ENCODE peak calls at places on chromosome 18, in nine cellular contexts. W is mesothelial cell of epicardium; T is Calu3; D is T-helper 2 cell; N is stimulated activated CD8-positive, alpha-beta memory T cell treated with anti-CD3 and anti-CD28 coated beads, Interleukin-15, amount 100 ng/mL, for 24 hours; G is AG08396; K is NCI-H774; O is activated CD8-positive, alpha-beta memory T cell treated with anti-CD3 and anti-CD28 coated beads, Interleukin-2, amount 50 U/mL, for 48 hours; F is amniotic stem cell. V is an unnamed sample.

GRCh38 chr18:74082476-74083070 is 65.1 kb downstream of the FBXO15 start:
- DNase-seq in W (peak; percentile 51), T (peak; percentile 81), D (no peak), N (no peak), G (peak; percentile 89), K (peak; percentile 53), O (peak; percentile 77), F (peak; percentile 0), V (peak; percentile 59)

GRCh38 chr18:1968801-1969498 is 602.4 kb downstream of the METTL4 start:
- DNase-seq in W (no peak), T (no peak), D (no peak), N (no peak), G (no peak), K (no peak), O (no peak), F (no peak), V (no peak)

GRCh38 chr18:53147472-53147871 is 807.5 kb downstream of the DCC start:
- DNase-seq in W (no peak), T (no peak), D (no peak), N (no peak), G (no peak), K (no peak), O (no peak), F (no peak), V (no peak)

GRCh38 chr18:79955302-79956075 is 4.0 kb upstream of the SLC66A2 start:
- DNase-seq in W (no peak), T (no peak), D (no peak), N (no peak), G (no peak), K (no peak), O (peak; percentile 50), F (no peak), V (no peak)

GRCh38 chr18:12606592-12607315 is 51.2 kb downstream of the SPIRE1 start:
- DNase-seq in W (no peak), T (peak; percentile 14), D (no peak), N (no peak), G (peak; percentile 18), K (no peak), O (no peak), F (peak; percentile 43), V (no peak)

GRCh38 chr18:61893971-61894750 is 1.4 kb upstream of the RNF152 start:
- DNase-seq in W (peak; percentile 70), T (peak; percentile 81), D (peak; percentile 44), N (peak; percentile 27), G (peak; percentile 95), K (peak; percentile 83), O (peak; percentile 77), F (peak; percentile 15), V (peak; percentile 86)

GRCh38 chr18:61731693-61732376 is 161.0 kb downstream of the RNF152 start:
- DNase-seq in W (no peak), T (no peak), D (no peak), N (no peak), G (no peak), K (no peak), O (no peak), F (no peak), V (no peak)

GRCh38 chr18:11005528-11005927 is 143.8 kb downstream of the PIEZO2 start:
- DNase-seq in W (no peak), T (peak; percentile 63), D (no peak), N (no peak), G (peak; percentile 52), K (peak; percentile 36), O (no peak), F (no peak), V (no peak)

GRCh38 chr18:48348739-48349138 is 60.4 kb downstream of the ZBTB7C start:
- DNase-seq in W (no peak), T (no peak), D (no peak), N (no peak), G (no peak), K (peak; percentile 62), O (no peak), F (no peak), V (no peak)

GRCh38 chr18:6741290-6741689 is 11.8 kb downstream of the ARHGAP28 start:
- DNase-seq in W (no peak), T (no peak), D (no peak), N (no peak), G (peak; percentile 52), K (no peak), O (no peak), F (peak; percentile 85), V (no peak)

GRCh38 chr18:23103449-23103848 is 31.8 kb upstream of the CABLES1 start:
- DNase-seq in W (no peak), T (no peak), D (no peak), N (no peak), G (no peak), K (no peak), O (no peak), F (no peak), V (no peak)

GRCh38 chr18:10405014-10405493 is 49.4 kb upstream of the APCDD1 start:
- DNase-seq in W (no peak), T (no peak), D (no peak), N (no peak), G (no peak), K (no peak), O (no peak), F (no peak), V (no peak)

GRCh38 chr18:69217271-69217670 is 183.4 kb upstream of the DOK6 start:
- DNase-seq in W (no peak), T (no peak), D (no peak), N (no peak), G (no peak), K (no peak), O (no peak), F (no peak), V (no peak)

GRCh38 chr18:22604390-22604985 is 186.8 kb upstream of the CTAGE1 start:
- DNase-seq in W (no peak), T (no peak), D (no peak), N (no peak), G (no peak), K (no peak), O (no peak), F (no peak), V (no peak)